ENCODE peak calls at places on chromosomes 7 and 10, in six cellular contexts. One of them, this sample, is unnamed.

GRCh38 chr7:112452102-112452888 is 2.0 kb downstream of the IFRD1 start:
- DNase-seq in endothelial cell: peak; percentile 17
- DNase-seq in RWPE1: peak; percentile 35
- DNase-seq in foreskin fibroblast: peak; percentile 65
- DNase-seq in AG04449: no peak
- DNase-seq in dorsolateral prefrontal cortex: no peak
- DNase-seq in this sample: no peak

GRCh38 chr10:57952741-57953140 is 315.0 kb downstream of the IPMK start:
- DNase-seq in dorsolateral prefrontal cortex: no peak
- DNase-seq in RWPE1: no peak
- DNase-seq in AG04449: no peak
- DNase-seq in foreskin fibroblast: peak; percentile 51
- DNase-seq in endothelial cell: no peak
- DNase-seq in this sample: peak; percentile 35

GRCh38 chr7:151864081-151864480 is 12.8 kb downstream of the PRKAG2 start:
- DNase-seq in endothelial cell: no peak
- DNase-seq in dorsolateral prefrontal cortex: no peak
- DNase-seq in foreskin fibroblast: no peak
- DNase-seq in AG04449: no peak
- DNase-seq in RWPE1: no peak
- DNase-seq in this sample: no peak

GRCh38 chr10:31745612-31746376 is 182.8 kb downstream of the ARHGAP12 start:
- DNase-seq in RWPE1: peak; percentile 85
- DNase-seq in AG04449: peak; percentile 69
- DNase-seq in endothelial cell: no peak
- DNase-seq in dorsolateral prefrontal cortex: no peak
- DNase-seq in foreskin fibroblast: peak; percentile 96
- DNase-seq in this sample: peak; percentile 85

GRCh38 chr7:96224682-96225081 is 97.2 kb downstream of the SLC25A13 start:
- DNase-seq in RWPE1: no peak
- DNase-seq in AG04449: no peak
- DNase-seq in foreskin fibroblast: no peak
- DNase-seq in dorsolateral prefrontal cortex: no peak
- DNase-seq in endothelial cell: peak; percentile 42
- DNase-seq in this sample: no peak

GRCh38 chr10:30829921-30830671 is 200.5 kb upstream of the LYZL2 start:
- DNase-seq in RWPE1: no peak
- DNase-seq in foreskin fibroblast: peak; percentile 80
- DNase-seq in dorsolateral prefrontal cortex: no peak
- DNase-seq in AG04449: no peak
- DNase-seq in endothelial cell: no peak
- DNase-seq in this sample: no peak

GRCh38 chr10:110284262-110284661 is 20.5 kb downstream of the SMNDC1 start:
- DNase-seq in foreskin fibroblast: no peak
- DNase-seq in dorsolateral prefrontal cortex: no peak
- DNase-seq in RWPE1: no peak
- DNase-seq in endothelial cell: no peak
- DNase-seq in AG04449: no peak
- DNase-seq in this sample: no peak

GRCh38 chr10:63667596-63667995 is 146.4 kb downstream of the REEP3 start:
- DNase-seq in foreskin fibroblast: peak; percentile 53
- DNase-seq in RWPE1: no peak
- DNase-seq in dorsolateral prefrontal cortex: no peak
- DNase-seq in AG04449: no peak
- DNase-seq in endothelial cell: no peak
- DNase-seq in this sample: no peak

GRCh38 chr10:34121974-34122282 is 693.2 kb downstream of the PARD3 start:
- DNase-seq in endothelial cell: no peak
- DNase-seq in dorsolateral prefrontal cortex: no peak
- DNase-seq in RWPE1: no peak
- DNase-seq in AG04449: no peak
- DNase-seq in foreskin fibroblast: peak; percentile 43
- DNase-seq in this sample: no peak

GRCh38 chr10:46235705-46236536 is 50.9 kb upstream of the ANTXRL start:
- DNase-seq in AG04449: no peak
- DNase-seq in endothelial cell: peak; percentile 0
- DNase-seq in dorsolateral prefrontal cortex: peak; percentile 26
- DNase-seq in RWPE1: no peak
- DNase-seq in foreskin fibroblast: no peak
- DNase-seq in this sample: no peak

GRCh38 chr7:12583181-12583580 is 12.7 kb downstream of the SCIN start:
- DNase-seq in RWPE1: no peak
- DNase-seq in dorsolateral prefrontal cortex: no peak
- DNase-seq in foreskin fibroblast: peak; percentile 54
- DNase-seq in AG04449: no peak
- DNase-seq in endothelial cell: no peak
- DNase-seq in this sample: no peak

GRCh38 chr10:19546224-19546623 is 270.0 kb upstream of the PLXDC2 start:
- DNase-seq in foreskin fibroblast: no peak
- DNase-seq in RWPE1: no peak
- DNase-seq in dorsolateral prefrontal cortex: no peak
- DNase-seq in AG04449: no peak
- DNase-seq in endothelial cell: no peak
- DNase-seq in this sample: no peak

GRCh38 chr7:86947956-86948355 is 111.5 kb downstream of the ELAPOR2 start:
- DNase-seq in foreskin fibroblast: no peak
- DNase-seq in RWPE1: peak; percentile 9
- DNase-seq in dorsolateral prefrontal cortex: no peak
- DNase-seq in endothelial cell: no peak
- DNase-seq in AG04449: no peak
- DNase-seq in this sample: no peak

GRCh38 chr7:155921804-155922506 is 109.7 kb upstream of the SHH start:
- DNase-seq in RWPE1: peak; percentile 68
- DNase-seq in AG04449: no peak
- DNase-seq in dorsolateral prefrontal cortex: no peak
- DNase-seq in endothelial cell: no peak
- DNase-seq in foreskin fibroblast: no peak
- DNase-seq in this sample: no peak

GRCh38 chr10:78402636-78403035 is 369.0 kb downstream of the RPS24 start:
- DNase-seq in foreskin fibroblast: no peak
- DNase-seq in AG04449: no peak
- DNase-seq in endothelial cell: no peak
- DNase-seq in RWPE1: no peak
- DNase-seq in dorsolateral prefrontal cortex: no peak
- DNase-seq in this sample: no peak

GRCh38 chr7:55409474-55410225 is 44.5 kb downstream of the LANCL2 start:
- DNase-seq in foreskin fibroblast: no peak
- DNase-seq in AG04449: no peak
- DNase-seq in RWPE1: no peak
- DNase-seq in dorsolateral prefrontal cortex: no peak
- DNase-seq in endothelial cell: no peak
- DNase-seq in this sample: no peak

GRCh38 chr7:114218283-114218682 is 196.3 kb upstream of the FOXP2 start:
- DNase-seq in dorsolateral prefrontal cortex: no peak
- DNase-seq in AG04449: no peak
- DNase-seq in endothelial cell: no peak
- DNase-seq in foreskin fibroblast: no peak
- DNase-seq in RWPE1: no peak
- DNase-seq in this sample: no peak

GRCh38 chr10:124341768-124342135 is 77.0 kb downstream of the OAT start:
- DNase-seq in endothelial cell: no peak
- DNase-seq in foreskin fibroblast: no peak
- DNase-seq in dorsolateral prefrontal cortex: no peak
- DNase-seq in AG04449: no peak
- DNase-seq in RWPE1: no peak
- DNase-seq in this sample: no peak

GRCh38 chr10:96072673-96073072 is 29.3 kb downstream of the CCNJ start:
- DNase-seq in endothelial cell: no peak
- DNase-seq in AG04449: no peak
- DNase-seq in foreskin fibroblast: no peak
- DNase-seq in RWPE1: no peak
- DNase-seq in dorsolateral prefrontal cortex: no peak
- DNase-seq in this sample: no peak

GRCh38 chr10:119355930-119356329 is 148.6 kb downstream of the GRK5 start:
- DNase-seq in foreskin fibroblast: no peak
- DNase-seq in RWPE1: no peak
- DNase-seq in dorsolateral prefrontal cortex: no peak
- DNase-seq in AG04449: no peak
- DNase-seq in endothelial cell: no peak
- DNase-seq in this sample: no peak

GRCh38 chr10:128373071-128373749 is 247.0 kb upstream of the MKI67 start:
- DNase-seq in AG04449: no peak
- DNase-seq in endothelial cell: no peak
- DNase-seq in RWPE1: no peak
- DNase-seq in foreskin fibroblast: no peak
- DNase-seq in dorsolateral prefrontal cortex: no peak
- DNase-seq in this sample: no peak

GRCh38 chr10:132685921-132686680 is 99.8 kb downstream of the NKX6-2 start:
- DNase-seq in foreskin fibroblast: no peak
- DNase-seq in dorsolateral prefrontal cortex: peak; percentile 26
- DNase-seq in endothelial cell: no peak
- DNase-seq in RWPE1: no peak
- DNase-seq in AG04449: no peak
- DNase-seq in this sample: no peak

GRCh38 chr7:80387634-80388033 is 124.2 kb downstream of the GNAT3 start:
- DNase-seq in dorsolateral prefrontal cortex: no peak
- DNase-seq in AG04449: no peak
- DNase-seq in foreskin fibroblast: peak; percentile 60
- DNase-seq in endothelial cell: no peak
- DNase-seq in RWPE1: no peak
- DNase-seq in this sample: no peak

GRCh38 chr10:73909716-73910115 is 1.2 kb upstream of the PLAU start:
- DNase-seq in RWPE1: no peak
- DNase-seq in dorsolateral prefrontal cortex: no peak
- DNase-seq in foreskin fibroblast: no peak
- DNase-seq in endothelial cell: no peak
- DNase-seq in AG04449: no peak
- DNase-seq in this sample: no peak

GRCh38 chr10:5809541-5810154 is 3.6 kb downstream of the GDI2 start:
- DNase-seq in RWPE1: no peak
- DNase-seq in AG04449: no peak
- DNase-seq in dorsolateral prefrontal cortex: no peak
- DNase-seq in foreskin fibroblast: no peak
- DNase-seq in endothelial cell: no peak
- DNase-seq in this sample: no peak

GRCh38 chr10:109966961-109967738 is 40.6 kb upstream of the ADD3 start:
- DNase-seq in AG04449: no peak
- DNase-seq in dorsolateral prefrontal cortex: no peak
- DNase-seq in RWPE1: no peak
- DNase-seq in endothelial cell: peak; percentile 38
- DNase-seq in foreskin fibroblast: peak; percentile 66
- DNase-seq in this sample: no peak

DNA sequence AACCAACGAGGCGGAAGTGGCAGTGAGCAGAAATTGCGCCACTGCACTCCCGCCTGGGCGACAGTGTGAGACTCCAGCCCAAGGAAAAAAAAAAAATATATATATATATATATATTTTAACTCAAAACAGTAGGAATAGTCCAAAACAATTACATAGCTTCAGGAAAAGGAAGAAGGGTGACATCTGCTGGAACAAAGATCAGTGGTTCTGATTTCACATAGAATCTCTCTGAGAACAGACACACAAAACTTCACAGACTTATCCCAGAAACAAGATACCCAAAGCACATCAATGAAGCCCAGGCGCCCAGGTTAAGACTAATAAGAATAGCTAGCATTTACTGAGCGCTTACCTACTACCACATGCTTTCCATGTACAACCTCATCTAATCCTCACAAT is 45.0 kb downstream of the DNMBP start:
- DNase-seq in dorsolateral prefrontal cortex: no peak
- DNase-seq in AG04449: no peak
- DNase-seq in endothelial cell: no peak
- DNase-seq in RWPE1: no peak
- DNase-seq in foreskin fibroblast: peak; percentile 72
- DNase-seq in this sample: no peak
- TF ChIP-seq CTCF in dorsolateral prefrontal cortex: no peak
- TF ChIP-seq CTCF in AG04449: peak; percentile 16
- TF ChIP-seq CTCF in endothelial cell: no peak
- TF ChIP-seq CTCF in RWPE1: no peak
- TF ChIP-seq CTCF in foreskin fibroblast: no peak
- TF ChIP-seq CTCF in this sample: peak; percentile 8

GRCh38 chr7:27164381-27165088 is 802 bp downstream of the HOXA9 start:
- DNase-seq in AG04449: no peak
- DNase-seq in RWPE1: no peak
- DNase-seq in dorsolateral prefrontal cortex: no peak
- DNase-seq in foreskin fibroblast: no peak
- DNase-seq in endothelial cell: peak; percentile 60
- DNase-seq in this sample: no peak
- TF ChIP-seq CTCF in AG04449: peak; percentile 23
- TF ChIP-seq CTCF in RWPE1: peak; percentile 58
- TF ChIP-seq CTCF in dorsolateral prefrontal cortex: no peak
- TF ChIP-seq CTCF in foreskin fibroblast: no peak
- TF ChIP-seq CTCF in endothelial cell: no peak
- TF ChIP-seq CTCF in this sample: peak; percentile 3

DNA sequence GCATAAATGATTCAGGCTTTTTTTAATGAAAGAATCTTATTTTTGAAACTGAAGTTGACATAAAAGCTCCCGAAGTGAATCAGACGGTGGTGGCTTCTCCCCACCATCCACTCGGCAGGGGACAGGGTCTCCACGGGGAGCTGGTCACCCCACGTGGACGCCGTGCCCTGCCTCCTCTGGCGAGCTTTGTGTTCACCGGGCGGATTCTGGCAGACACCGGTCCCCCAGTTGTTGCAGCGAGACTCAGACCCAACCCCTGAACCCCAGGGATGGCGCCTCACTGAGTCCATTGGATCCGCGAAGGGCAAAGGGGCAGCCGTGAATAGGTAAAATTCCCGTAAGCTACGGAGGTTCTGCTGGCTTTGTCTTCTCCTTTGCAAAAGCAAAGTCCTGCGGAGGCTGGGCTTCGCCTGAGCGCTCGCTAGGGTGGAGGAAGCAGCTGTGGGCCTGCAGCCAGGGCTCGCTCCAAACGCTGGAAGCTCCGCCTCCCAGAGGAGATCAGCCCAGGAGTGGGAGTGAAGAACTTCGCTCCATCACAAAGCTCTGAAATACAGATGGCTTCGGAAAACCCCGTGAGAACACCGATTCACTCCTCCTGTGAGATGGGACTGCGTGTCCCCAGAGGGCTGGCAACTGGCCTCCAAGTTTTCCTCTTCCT is 38.3 kb downstream of the PTPRN2 start:
- DNase-seq in endothelial cell: no peak
- DNase-seq in RWPE1: no peak
- DNase-seq in dorsolateral prefrontal cortex: peak; percentile 89
- DNase-seq in AG04449: no peak
- DNase-seq in foreskin fibroblast: no peak
- DNase-seq in this sample: no peak
- TF ChIP-seq CTCF in endothelial cell: no peak
- TF ChIP-seq CTCF in RWPE1: no peak
- TF ChIP-seq CTCF in dorsolateral prefrontal cortex: no peak
- TF ChIP-seq CTCF in AG04449: no peak
- TF ChIP-seq CTCF in foreskin fibroblast: no peak
- TF ChIP-seq CTCF in this sample: no peak

DNA sequence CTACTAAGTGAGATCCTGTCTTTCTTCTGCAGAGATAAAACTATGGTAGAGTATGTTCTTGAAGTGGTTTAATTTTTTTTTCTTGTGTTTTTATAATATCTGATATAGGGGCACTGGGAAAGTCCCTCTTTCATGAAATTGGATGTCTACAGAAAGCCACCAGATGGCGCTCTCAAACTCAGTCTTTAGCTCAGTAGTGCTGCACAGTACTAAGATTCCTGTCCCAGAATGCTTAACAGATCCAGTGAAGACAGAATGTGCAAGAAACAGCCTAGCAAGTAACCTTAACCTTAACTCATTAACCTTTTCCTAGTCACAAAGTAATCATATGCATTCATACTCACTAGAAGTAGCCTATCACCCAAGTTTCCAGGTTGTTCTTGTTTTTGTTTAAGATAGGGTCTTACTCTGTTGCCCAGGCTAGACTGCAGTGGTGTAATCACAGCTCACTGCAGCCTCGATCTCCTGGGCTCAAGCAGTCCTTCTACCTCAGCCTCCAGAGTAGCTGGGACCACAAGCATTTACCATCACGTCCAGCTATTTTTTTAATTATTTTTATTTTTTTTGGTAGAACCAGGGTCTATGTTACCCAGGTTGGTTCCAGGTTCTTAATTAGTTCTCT is 56.7 kb downstream of the IDE start:
- DNase-seq in dorsolateral prefrontal cortex: peak; percentile 32
- DNase-seq in foreskin fibroblast: peak; percentile 87
- DNase-seq in endothelial cell: peak; percentile 60
- DNase-seq in AG04449: no peak
- DNase-seq in RWPE1: peak; percentile 55
- DNase-seq in this sample: peak; percentile 9
- TF ChIP-seq CTCF in dorsolateral prefrontal cortex: peak; percentile 82
- TF ChIP-seq CTCF in foreskin fibroblast: peak; percentile 70
- TF ChIP-seq CTCF in endothelial cell: peak; percentile 71
- TF ChIP-seq CTCF in AG04449: peak; percentile 61
- TF ChIP-seq CTCF in RWPE1: peak; percentile 84
- TF ChIP-seq CTCF in this sample: peak; percentile 70